ENCODE peak calls at places on chromosomes 11 and 22, in seven cellular contexts. One of them, this sample, is unnamed.

GRCh38 chr11:2732261-2732939 is 32.6 kb upstream of the KCNQ1OT1 start:
- DNase-seq in GM23338: no peak
- DNase-seq in Peyer's patch: no peak
- DNase-seq in neuronal stem cell: no peak
- DNase-seq in mesenchymal stem cell: no peak
- DNase-seq in adrenal gland: no peak
- DNase-seq in HCT116: no peak
- DNase-seq in this sample: no peak

GRCh38 chr11:134883484-134883883 is 471.4 kb upstream of the B3GAT1 start:
- DNase-seq in adrenal gland: no peak
- DNase-seq in HCT116: no peak
- DNase-seq in mesenchymal stem cell: no peak
- DNase-seq in GM23338: no peak
- DNase-seq in neuronal stem cell: no peak
- DNase-seq in Peyer's patch: no peak
- DNase-seq in this sample: no peak

GRCh38 chr11:94184362-94184761 is 55.7 kb downstream of the PANX1 start:
- DNase-seq in HCT116: no peak
- DNase-seq in Peyer's patch: no peak
- DNase-seq in neuronal stem cell: no peak
- DNase-seq in adrenal gland: no peak
- DNase-seq in mesenchymal stem cell: no peak
- DNase-seq in GM23338: no peak
- DNase-seq in this sample: no peak

GRCh38 chr22:33652596-33652995 is 267.7 kb downstream of the LARGE1 start:
- DNase-seq in GM23338: no peak
- DNase-seq in Peyer's patch: no peak
- DNase-seq in HCT116: no peak
- DNase-seq in adrenal gland: peak; percentile 68
- DNase-seq in neuronal stem cell: no peak
- DNase-seq in mesenchymal stem cell: peak; percentile 52
- DNase-seq in this sample: no peak

GRCh38 chr11:123139206-123139605 is 55.8 kb downstream of the CLMP start:
- DNase-seq in HCT116: no peak
- DNase-seq in adrenal gland: no peak
- DNase-seq in Peyer's patch: no peak
- DNase-seq in mesenchymal stem cell: no peak
- DNase-seq in neuronal stem cell: no peak
- DNase-seq in GM23338: no peak
- DNase-seq in this sample: no peak

GRCh38 chr11:93541884-93542752 is 1.1 kb downstream of the SMCO4 start:
- DNase-seq in neuronal stem cell: no peak
- DNase-seq in mesenchymal stem cell: peak; percentile 84
- DNase-seq in GM23338: peak; percentile 82
- DNase-seq in HCT116: no peak
- DNase-seq in Peyer's patch: peak; percentile 58
- DNase-seq in adrenal gland: peak; percentile 70
- DNase-seq in this sample: peak; percentile 48

GRCh38 chr22:31496735-31497146 is 405 bp downstream of the SFI1 start:
- DNase-seq in adrenal gland: no peak
- DNase-seq in Peyer's patch: peak; percentile 56
- DNase-seq in HCT116: no peak
- DNase-seq in GM23338: no peak
- DNase-seq in neuronal stem cell: no peak
- DNase-seq in mesenchymal stem cell: peak; percentile 40
- DNase-seq in this sample: no peak

GRCh38 chr11:102837646-102838045 is 5.8 kb downstream of the MMP3 start:
- DNase-seq in HCT116: no peak
- DNase-seq in mesenchymal stem cell: no peak
- DNase-seq in adrenal gland: no peak
- DNase-seq in neuronal stem cell: no peak
- DNase-seq in Peyer's patch: no peak
- DNase-seq in GM23338: no peak
- DNase-seq in this sample: no peak

GRCh38 chr11:36257351-36257750 is 31.9 kb downstream of the COMMD9 start:
- DNase-seq in neuronal stem cell: no peak
- DNase-seq in mesenchymal stem cell: peak; percentile 63
- DNase-seq in Peyer's patch: no peak
- DNase-seq in GM23338: no peak
- DNase-seq in adrenal gland: peak; percentile 65
- DNase-seq in HCT116: no peak
- DNase-seq in this sample: no peak

GRCh38 chr11:2693851-2694261 is 5.9 kb downstream of the KCNQ1OT1 start:
- DNase-seq in neuronal stem cell: no peak
- DNase-seq in Peyer's patch: no peak
- DNase-seq in mesenchymal stem cell: no peak
- DNase-seq in HCT116: no peak
- DNase-seq in adrenal gland: no peak
- DNase-seq in GM23338: peak; percentile 56
- DNase-seq in this sample: peak; percentile 46

GRCh38 chr11:61682093-61682732 is 2.0 kb downstream of the DAGLA start:
- DNase-seq in neuronal stem cell: no peak
- DNase-seq in adrenal gland: no peak
- DNase-seq in Peyer's patch: no peak
- DNase-seq in HCT116: no peak
- DNase-seq in GM23338: no peak
- DNase-seq in mesenchymal stem cell: peak; percentile 26
- DNase-seq in this sample: no peak

GRCh38 chr11:16382638-16383380 is 26.5 kb upstream of the SOX6 start:
- DNase-seq in GM23338: no peak
- DNase-seq in adrenal gland: no peak
- DNase-seq in Peyer's patch: no peak
- DNase-seq in mesenchymal stem cell: no peak
- DNase-seq in HCT116: no peak
- DNase-seq in neuronal stem cell: no peak
- DNase-seq in this sample: no peak

GRCh38 chr11:30567148-30567547 is 19.0 kb downstream of the MPPED2 start:
- DNase-seq in Peyer's patch: no peak
- DNase-seq in HCT116: no peak
- DNase-seq in adrenal gland: no peak
- DNase-seq in GM23338: no peak
- DNase-seq in neuronal stem cell: no peak
- DNase-seq in mesenchymal stem cell: no peak
- DNase-seq in this sample: no peak

GRCh38 chr11:48307760-48308386 is 1.9 kb downstream of the OR4S1 start:
- DNase-seq in neuronal stem cell: peak; percentile 1
- DNase-seq in HCT116: peak; percentile 40
- DNase-seq in adrenal gland: peak; percentile 56
- DNase-seq in GM23338: peak; percentile 73
- DNase-seq in mesenchymal stem cell: peak; percentile 30
- DNase-seq in Peyer's patch: peak; percentile 49
- DNase-seq in this sample: peak; percentile 52

GRCh38 chr11:63909621-63910506 is 7.1 kb downstream of the RCOR2 start:
- DNase-seq in Peyer's patch: no peak
- DNase-seq in adrenal gland: no peak
- DNase-seq in GM23338: peak; percentile 69
- DNase-seq in HCT116: no peak
- DNase-seq in neuronal stem cell: peak; percentile 51
- DNase-seq in mesenchymal stem cell: no peak
- DNase-seq in this sample: no peak

GRCh38 chr11:128206476-128206875 is 380.9 kb downstream of the ETS1 start:
- DNase-seq in mesenchymal stem cell: no peak
- DNase-seq in HCT116: no peak
- DNase-seq in GM23338: no peak
- DNase-seq in neuronal stem cell: no peak
- DNase-seq in Peyer's patch: no peak
- DNase-seq in adrenal gland: no peak
- DNase-seq in this sample: no peak

GRCh38 chr22:30299322-30299721 is 10.0 kb upstream of the CASTOR1 start:
- DNase-seq in neuronal stem cell: no peak
- DNase-seq in mesenchymal stem cell: no peak
- DNase-seq in GM23338: no peak
- DNase-seq in adrenal gland: no peak
- DNase-seq in HCT116: no peak
- DNase-seq in Peyer's patch: no peak
- DNase-seq in this sample: no peak

GRCh38 chr11:82872377-82873150 is 27.7 kb downstream of the PRCP start:
- DNase-seq in mesenchymal stem cell: no peak
- DNase-seq in neuronal stem cell: no peak
- DNase-seq in Peyer's patch: no peak
- DNase-seq in adrenal gland: no peak
- DNase-seq in GM23338: no peak
- DNase-seq in HCT116: no peak
- DNase-seq in this sample: no peak

GRCh38 chr11:111730871-111731591 is 35.2 kb downstream of the PPP2R1B start:
- DNase-seq in HCT116: no peak
- DNase-seq in mesenchymal stem cell: no peak
- DNase-seq in GM23338: no peak
- DNase-seq in adrenal gland: no peak
- DNase-seq in Peyer's patch: no peak
- DNase-seq in neuronal stem cell: no peak
- DNase-seq in this sample: no peak

GRCh38 chr11:16924826-16925494 is 89.3 kb downstream of the PLEKHA7 start:
- DNase-seq in Peyer's patch: no peak
- DNase-seq in neuronal stem cell: peak; percentile 48
- DNase-seq in GM23338: peak; percentile 86
- DNase-seq in adrenal gland: no peak
- DNase-seq in mesenchymal stem cell: no peak
- DNase-seq in HCT116: peak; percentile 78
- DNase-seq in this sample: peak; percentile 22

GRCh38 chr11:11973361-11973800 is 35.0 kb downstream of the DKK3 start:
- DNase-seq in GM23338: no peak
- DNase-seq in HCT116: no peak
- DNase-seq in adrenal gland: peak; percentile 90
- DNase-seq in mesenchymal stem cell: peak; percentile 75
- DNase-seq in neuronal stem cell: no peak
- DNase-seq in Peyer's patch: no peak
- DNase-seq in this sample: no peak

GRCh38 chr11:7826316-7826715 is 29.6 kb upstream of the OR5P2 start:
- DNase-seq in adrenal gland: no peak
- DNase-seq in HCT116: no peak
- DNase-seq in Peyer's patch: no peak
- DNase-seq in GM23338: no peak
- DNase-seq in neuronal stem cell: no peak
- DNase-seq in mesenchymal stem cell: no peak
- DNase-seq in this sample: no peak

GRCh38 chr22:42752230-42752746 is 31.6 kb upstream of the A4GALT start:
- DNase-seq in neuronal stem cell: no peak
- DNase-seq in Peyer's patch: no peak
- DNase-seq in HCT116: no peak
- DNase-seq in adrenal gland: no peak
- DNase-seq in GM23338: no peak
- DNase-seq in mesenchymal stem cell: no peak
- DNase-seq in this sample: no peak
- H3K4me3 ChIP-seq in neuronal stem cell: no peak overlapping the region
- H3K4me3 ChIP-seq in Peyer's patch: no peak overlapping the region
- H3K4me3 ChIP-seq in HCT116: no peak overlapping the region
- H3K4me3 ChIP-seq in adrenal gland: no peak overlapping the region
- H3K4me3 ChIP-seq in GM23338: no peak overlapping the region
- H3K4me3 ChIP-seq in mesenchymal stem cell: no peak overlapping the region
- H3K4me3 ChIP-seq in this sample: no peak overlapping the region

GRCh38 chr22:39994566-39995345 is at the start of gene FAM83F:
- DNase-seq in neuronal stem cell: no peak
- DNase-seq in HCT116: peak; percentile 24
- DNase-seq in Peyer's patch: no peak
- DNase-seq in mesenchymal stem cell: peak; percentile 8
- DNase-seq in GM23338: peak; percentile 84
- DNase-seq in adrenal gland: peak; percentile 17
- DNase-seq in this sample: no peak
- H3K4me3 ChIP-seq in neuronal stem cell: no peak within 1 kb of the TSS
- H3K4me3 ChIP-seq in HCT116: peak within 1 kb of the TSS; percentile 90
- H3K4me3 ChIP-seq in Peyer's patch: peak within 1 kb of the TSS; percentile 76
- H3K4me3 ChIP-seq in mesenchymal stem cell: no peak within 1 kb of the TSS
- H3K4me3 ChIP-seq in GM23338: peak within 1 kb of the TSS; percentile 78
- H3K4me3 ChIP-seq in adrenal gland: peak within 1 kb of the TSS; percentile 36
- H3K4me3 ChIP-seq in this sample: peak within 1 kb of the TSS; percentile 58

GRCh38 chr11:130907229-130907628 is 9.1 kb downstream of the SNX19 start:
- DNase-seq in GM23338: no peak
- DNase-seq in neuronal stem cell: no peak
- DNase-seq in adrenal gland: no peak
- DNase-seq in mesenchymal stem cell: no peak
- DNase-seq in Peyer's patch: no peak
- DNase-seq in HCT116: no peak
- DNase-seq in this sample: no peak

GRCh38 chr11:130911306-130911705 is 5.0 kb downstream of the SNX19 start:
- DNase-seq in mesenchymal stem cell: no peak
- DNase-seq in HCT116: no peak
- DNase-seq in GM23338: peak; percentile 24
- DNase-seq in neuronal stem cell: no peak
- DNase-seq in adrenal gland: no peak
- DNase-seq in Peyer's patch: no peak
- DNase-seq in this sample: no peak

GRCh38 chr11:130908061-130908460 is 8.2 kb downstream of the SNX19 start:
- DNase-seq in GM23338: no peak
- DNase-seq in neuronal stem cell: no peak
- DNase-seq in HCT116: no peak
- DNase-seq in Peyer's patch: no peak
- DNase-seq in adrenal gland: no peak
- DNase-seq in mesenchymal stem cell: no peak
- DNase-seq in this sample: no peak

GRCh38 chr11:130909650-130910049 is 6.6 kb downstream of the SNX19 start:
- DNase-seq in Peyer's patch: no peak
- DNase-seq in HCT116: no peak
- DNase-seq in mesenchymal stem cell: peak; percentile 77
- DNase-seq in neuronal stem cell: no peak
- DNase-seq in adrenal gland: no peak
- DNase-seq in GM23338: no peak
- DNase-seq in this sample: no peak

DNA sequence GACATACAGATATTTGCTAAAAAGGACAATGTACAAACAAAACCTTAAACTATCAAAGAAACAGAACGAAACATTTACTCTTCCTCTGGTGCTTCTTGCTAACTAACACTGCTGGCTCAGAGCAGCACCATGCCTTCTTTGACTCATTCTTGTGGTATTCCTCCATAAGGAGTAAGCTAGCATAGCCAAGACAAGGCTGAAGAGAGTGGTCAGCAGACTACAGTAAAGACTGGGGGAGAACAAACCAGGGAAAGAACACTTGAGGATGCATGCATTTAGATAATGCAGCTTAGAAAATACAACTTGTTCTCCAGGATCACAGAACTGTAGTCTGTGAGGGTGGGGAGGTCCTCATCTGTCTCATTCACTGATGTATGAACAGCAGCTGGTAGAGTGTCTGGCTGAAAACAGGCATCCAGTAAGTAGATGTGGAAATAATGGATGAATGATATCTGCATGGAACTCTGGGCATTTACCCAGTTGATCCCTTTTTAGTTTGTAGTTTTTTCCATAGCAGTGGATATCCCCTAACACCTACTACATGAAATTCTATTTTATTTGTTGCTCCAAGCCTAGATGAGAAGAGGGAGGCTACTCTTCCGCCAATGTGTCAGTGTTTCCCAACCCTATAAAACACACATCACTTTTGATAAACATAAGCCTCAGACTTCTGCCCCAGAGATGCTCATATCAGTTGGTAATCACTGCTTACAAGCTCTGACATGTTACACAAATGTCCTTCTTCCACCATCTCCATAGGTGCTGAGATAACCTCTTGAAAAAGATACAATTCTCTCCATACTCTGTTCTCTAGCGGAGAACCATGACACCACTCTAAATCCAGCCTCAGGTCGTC is 7.3 kb downstream of the SNX19 start:
- DNase-seq in GM23338: no peak
- DNase-seq in neuronal stem cell: no peak
- DNase-seq in mesenchymal stem cell: peak; percentile 89
- DNase-seq in Peyer's patch: no peak
- DNase-seq in HCT116: no peak
- DNase-seq in adrenal gland: no peak
- DNase-seq in this sample: no peak
- H3K4me3 ChIP-seq in GM23338: no peak overlapping the region
- H3K4me3 ChIP-seq in neuronal stem cell: no peak overlapping the region
- H3K4me3 ChIP-seq in mesenchymal stem cell: no peak overlapping the region
- H3K4me3 ChIP-seq in Peyer's patch: no peak overlapping the region
- H3K4me3 ChIP-seq in HCT116: no peak overlapping the region
- H3K4me3 ChIP-seq in adrenal gland: no peak overlapping the region
- H3K4me3 ChIP-seq in this sample: no peak overlapping the region

GRCh38 chr22:48090332-48090672 is 1327.9 kb downstream of the TBC1D22A start:
- DNase-seq in neuronal stem cell: no peak
- DNase-seq in Peyer's patch: no peak
- DNase-seq in GM23338: no peak
- DNase-seq in mesenchymal stem cell: no peak
- DNase-seq in adrenal gland: no peak
- DNase-seq in HCT116: no peak
- DNase-seq in this sample: no peak
- H3K4me3 ChIP-seq in neuronal stem cell: no peak overlapping the region
- H3K4me3 ChIP-seq in Peyer's patch: peak overlapping the region; percentile 23
- H3K4me3 ChIP-seq in GM23338: no peak overlapping the region
- H3K4me3 ChIP-seq in mesenchymal stem cell: no peak overlapping the region
- H3K4me3 ChIP-seq in adrenal gland: peak overlapping the region; percentile 48
- H3K4me3 ChIP-seq in HCT116: no peak overlapping the region
- H3K4me3 ChIP-seq in this sample: no peak overlapping the region

This sample was measured in NT2/D1.